ENCODE peak calls at places on chromosomes 13 and 19, in seven cellular contexts. R is pulmonary artery endothelial cell; Y is amniotic stem cell; F is astrocyte of the hippocampus; T is left ventricle myocardium superior; B is HuH-7; D is activated CD8-positive, alpha-beta memory T cell treated with anti-CD3 and anti-CD28 coated beads, Interleukin-2, amount 50 U/mL, for 4 hours. E is an unnamed sample.

GRCh38 chr13:60448907-60449510 is 52.0 kb downstream of the TDRD3 start:
- DNase-seq in F (peak; percentile 77), B (peak; percentile 5), T (no peak), R (peak; percentile 20), D (no peak), Y (no peak), E (no peak)

GRCh38 chr19:35895911-35896642 is 4.3 kb downstream of the NFKBID start:
- DNase-seq in T (no peak), D (no peak), R (no peak), Y (no peak), F (no peak), B (no peak), E (no peak)

GRCh38 chr13:28636677-28637317 is 22.1 kb upstream of the POMP start:
- DNase-seq in D (peak; percentile 46), R (peak; percentile 54), B (peak; percentile 48), Y (peak; percentile 61), T (no peak), F (peak; percentile 80), E (peak; percentile 41)

GRCh38 chr13:31172535-31172934 is 10.8 kb upstream of the HSPH1 start:
- DNase-seq in D (no peak), B (no peak), F (peak; percentile 92), R (peak; percentile 51), Y (peak; percentile 6), T (no peak), E (no peak)

GRCh38 chr13:74325106-74325505 is 190.9 kb upstream of the KLF12 start:
- DNase-seq in D (no peak), T (no peak), B (peak; percentile 6), Y (peak; percentile 16), F (peak; percentile 71), R (no peak), E (no peak)

GRCh38 chr19:13366529-13367143 is 139.6 kb downstream of the CACNA1A start:
- DNase-seq in F (peak; percentile 44), T (no peak), Y (no peak), B (no peak), D (no peak), R (no peak), E (no peak)

GRCh38 chr13:51394724-51395123 is 55.2 kb downstream of the SERPINE3 start:
- DNase-seq in T (no peak), F (no peak), B (no peak), Y (no peak), D (no peak), R (no peak), E (no peak)

GRCh38 chr19:2478324-2478755 is 2.4 kb downstream of the GADD45B start:
- DNase-seq in B (no peak), F (peak; percentile 70), Y (no peak), D (peak; percentile 43), R (no peak), T (peak; percentile 76), E (no peak)

GRCh38 chr13:106586764-106587163 is 18.8 kb upstream of the ARGLU1 start:
- DNase-seq in Y (no peak), T (no peak), D (no peak), B (no peak), F (no peak), R (no peak), E (no peak)

GRCh38 chr13:107713314-107713713 is 502.0 kb downstream of the LIG4 start:
- DNase-seq in T (no peak), R (peak; percentile 10), D (no peak), B (no peak), F (no peak), Y (no peak), E (no peak)

GRCh38 chr13:26616126-26616525 is 58.6 kb downstream of the WASF3 start:
- DNase-seq in T (no peak), D (no peak), Y (peak; percentile 29), R (no peak), B (no peak), F (peak; percentile 42), E (no peak)

GRCh38 chr13:46143239-46143701 is 38.4 kb upstream of the CPB2 start:
- DNase-seq in Y (no peak), D (no peak), R (no peak), T (no peak), B (peak; percentile 49), F (no peak), E (no peak)

GRCh38 chr13:40126301-40127085 is 471.0 kb downstream of the COG6 start:
- DNase-seq in T (no peak), Y (no peak), B (no peak), D (no peak), R (no peak), F (no peak), E (no peak)